ENCODE peak calls at places on chromosomes 6 and 20, in six cellular contexts. One of them, this sample, is unnamed.

GRCh38 chr20:4688342-4688741 is 33.4 kb upstream of the PRND start:
- DNase-seq in HCT116: no peak
- DNase-seq in ovary: no peak
- DNase-seq in transverse colon: no peak
- DNase-seq in CD4-positive, alpha-beta T cell: no peak
- DNase-seq in CD8-positive, alpha-beta T cell: no peak
- DNase-seq in this sample: no peak

GRCh38 chr6:28336284-28337024 is 506 bp upstream of the ZSCAN31 start:
- DNase-seq in CD8-positive, alpha-beta T cell: no peak
- DNase-seq in CD4-positive, alpha-beta T cell: peak; percentile 22
- DNase-seq in ovary: no peak
- DNase-seq in HCT116: no peak
- DNase-seq in transverse colon: peak; percentile 43
- DNase-seq in this sample: no peak

GRCh38 chr6:118398066-118398465 is 150.0 kb upstream of the PLN start:
- DNase-seq in CD8-positive, alpha-beta T cell: no peak
- DNase-seq in CD4-positive, alpha-beta T cell: no peak
- DNase-seq in ovary: no peak
- DNase-seq in HCT116: no peak
- DNase-seq in transverse colon: no peak
- DNase-seq in this sample: no peak

GRCh38 chr20:54058420-54059139 is 11.8 kb downstream of the BCAS1 start:
- DNase-seq in ovary: no peak
- DNase-seq in transverse colon: no peak
- DNase-seq in CD8-positive, alpha-beta T cell: no peak
- DNase-seq in HCT116: no peak
- DNase-seq in CD4-positive, alpha-beta T cell: no peak
- DNase-seq in this sample: no peak

GRCh38 chr20:37524221-37524700 is 3.2 kb downstream of the NNAT start:
- DNase-seq in transverse colon: peak; percentile 64
- DNase-seq in CD8-positive, alpha-beta T cell: no peak
- DNase-seq in HCT116: no peak
- DNase-seq in ovary: no peak
- DNase-seq in CD4-positive, alpha-beta T cell: no peak
- DNase-seq in this sample: no peak

GRCh38 chr20:10565191-10565921 is 108.4 kb downstream of the JAG1 start:
- DNase-seq in transverse colon: no peak
- DNase-seq in HCT116: no peak
- DNase-seq in ovary: no peak
- DNase-seq in CD4-positive, alpha-beta T cell: no peak
- DNase-seq in CD8-positive, alpha-beta T cell: no peak
- DNase-seq in this sample: no peak

GRCh38 chr6:26389349-26389799 is 6.5 kb downstream of the BTN2A2 start:
- DNase-seq in CD4-positive, alpha-beta T cell: no peak
- DNase-seq in ovary: no peak
- DNase-seq in transverse colon: no peak
- DNase-seq in CD8-positive, alpha-beta T cell: no peak
- DNase-seq in HCT116: no peak
- DNase-seq in this sample: no peak

GRCh38 chr6:168131464-168132415 is 52.7 kb upstream of the FRMD1 start:
- DNase-seq in ovary: no peak
- DNase-seq in CD8-positive, alpha-beta T cell: no peak
- DNase-seq in CD4-positive, alpha-beta T cell: no peak
- DNase-seq in HCT116: no peak
- DNase-seq in transverse colon: no peak
- DNase-seq in this sample: no peak

GRCh38 chr20:59721386-59721785 is 117.0 kb downstream of the PHACTR3 start:
- DNase-seq in CD4-positive, alpha-beta T cell: no peak
- DNase-seq in HCT116: no peak
- DNase-seq in CD8-positive, alpha-beta T cell: no peak
- DNase-seq in transverse colon: no peak
- DNase-seq in ovary: no peak
- DNase-seq in this sample: no peak

GRCh38 chr20:54475334-54476287 is at the start of gene DOK5:
- DNase-seq in ovary: peak; percentile 57
- DNase-seq in CD8-positive, alpha-beta T cell: no peak
- DNase-seq in transverse colon: peak; percentile 8
- DNase-seq in HCT116: no peak
- DNase-seq in CD4-positive, alpha-beta T cell: no peak
- DNase-seq in this sample: no peak

GRCh38 chr6:165662671-165663282 is at the start of gene PDE10A:
- DNase-seq in ovary: peak; percentile 52
- DNase-seq in transverse colon: no peak
- DNase-seq in CD4-positive, alpha-beta T cell: no peak
- DNase-seq in HCT116: no peak
- DNase-seq in CD8-positive, alpha-beta T cell: no peak
- DNase-seq in this sample: no peak

GRCh38 chr6:14977747-14978382 is 268.0 kb upstream of the JARID2 start:
- DNase-seq in CD4-positive, alpha-beta T cell: no peak
- DNase-seq in ovary: no peak
- DNase-seq in HCT116: no peak
- DNase-seq in CD8-positive, alpha-beta T cell: no peak
- DNase-seq in transverse colon: no peak
- DNase-seq in this sample: no peak

GRCh38 chr6:33597551-33598322 is 17.7 kb upstream of the BAK1 start:
- DNase-seq in CD8-positive, alpha-beta T cell: no peak
- DNase-seq in CD4-positive, alpha-beta T cell: no peak
- DNase-seq in transverse colon: no peak
- DNase-seq in HCT116: no peak
- DNase-seq in ovary: no peak
- DNase-seq in this sample: no peak

GRCh38 chr6:49336514-49337131 is 126.4 kb downstream of the MMUT start:
- DNase-seq in ovary: no peak
- DNase-seq in CD8-positive, alpha-beta T cell: no peak
- DNase-seq in transverse colon: peak; percentile 7
- DNase-seq in CD4-positive, alpha-beta T cell: no peak
- DNase-seq in HCT116: no peak
- DNase-seq in this sample: no peak

GRCh38 chr20:13649548-13649947 is 10.8 kb upstream of the TASP1 start:
- DNase-seq in ovary: peak; percentile 64
- DNase-seq in CD8-positive, alpha-beta T cell: no peak
- DNase-seq in CD4-positive, alpha-beta T cell: no peak
- DNase-seq in HCT116: no peak
- DNase-seq in transverse colon: peak; percentile 17
- DNase-seq in this sample: no peak

GRCh38 chr20:50251383-50251748 is 60.7 kb downstream of the CEBPB start:
- DNase-seq in CD4-positive, alpha-beta T cell: no peak
- DNase-seq in ovary: no peak
- DNase-seq in transverse colon: no peak
- DNase-seq in CD8-positive, alpha-beta T cell: no peak
- DNase-seq in HCT116: no peak
- DNase-seq in this sample: no peak

GRCh38 chr20:50251992-50252491 is 61.4 kb downstream of the CEBPB start:
- DNase-seq in transverse colon: no peak
- DNase-seq in ovary: no peak
- DNase-seq in HCT116: no peak
- DNase-seq in CD8-positive, alpha-beta T cell: no peak
- DNase-seq in CD4-positive, alpha-beta T cell: no peak
- DNase-seq in this sample: no peak

GRCh38 chr20:50254466-50255079 is 63.9 kb downstream of the CEBPB start:
- DNase-seq in CD8-positive, alpha-beta T cell: no peak
- DNase-seq in HCT116: no peak
- DNase-seq in ovary: no peak
- DNase-seq in transverse colon: no peak
- DNase-seq in CD4-positive, alpha-beta T cell: no peak
- DNase-seq in this sample: no peak

GRCh38 chr20:50250748-50251382 is 60.2 kb downstream of the CEBPB start:
- DNase-seq in CD4-positive, alpha-beta T cell: no peak
- DNase-seq in transverse colon: no peak
- DNase-seq in HCT116: no peak
- DNase-seq in CD8-positive, alpha-beta T cell: no peak
- DNase-seq in ovary: no peak
- DNase-seq in this sample: no peak

DNA sequence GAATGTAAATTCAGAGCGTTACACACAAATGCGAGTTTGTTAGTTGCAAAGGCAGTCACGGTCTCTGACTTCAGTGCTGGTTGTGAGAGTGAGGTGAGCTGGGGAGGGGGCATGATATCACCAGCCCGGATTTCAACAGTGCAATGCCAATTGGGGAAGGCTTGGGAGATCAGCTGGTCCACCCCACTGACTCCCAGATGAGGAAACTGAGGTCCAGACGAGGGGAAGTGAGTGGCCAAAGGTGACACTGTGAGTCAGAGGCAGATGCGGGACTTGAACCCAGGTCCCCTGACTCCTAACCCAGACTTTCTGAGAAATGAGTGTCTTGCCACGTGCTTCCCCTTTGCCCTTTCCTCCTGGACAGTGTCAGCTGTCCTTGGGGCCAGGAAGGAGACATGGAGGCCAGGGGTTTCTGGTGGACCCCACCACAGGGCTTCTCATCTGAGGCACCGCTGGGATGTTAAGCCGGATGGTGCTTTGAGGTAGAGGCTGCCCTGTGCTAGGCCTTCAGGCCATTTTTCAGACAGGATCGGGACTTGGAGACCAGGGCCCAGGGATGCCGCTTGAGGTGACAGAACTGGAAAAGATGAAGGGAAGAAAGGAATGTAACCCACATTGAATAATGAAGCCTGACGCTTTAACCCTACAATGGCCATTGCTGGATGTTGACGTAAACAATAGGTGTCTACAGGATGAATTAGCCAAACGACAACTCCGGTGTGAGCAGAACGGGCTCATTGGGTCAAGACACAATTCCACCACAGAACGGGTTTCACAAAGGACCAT is 62.3 kb downstream of the CEBPB start:
- DNase-seq in HCT116: no peak
- DNase-seq in transverse colon: no peak
- DNase-seq in CD4-positive, alpha-beta T cell: no peak
- DNase-seq in ovary: no peak
- DNase-seq in CD8-positive, alpha-beta T cell: no peak
- DNase-seq in this sample: no peak
- TF ChIP-seq CTCF in HCT116: no peak
- TF ChIP-seq CTCF in transverse colon: no peak
- TF ChIP-seq CTCF in CD4-positive, alpha-beta T cell: no peak
- TF ChIP-seq CTCF in ovary: no peak
- TF ChIP-seq CTCF in CD8-positive, alpha-beta T cell: no peak
- TF ChIP-seq CTCF in this sample: no peak

DNA sequence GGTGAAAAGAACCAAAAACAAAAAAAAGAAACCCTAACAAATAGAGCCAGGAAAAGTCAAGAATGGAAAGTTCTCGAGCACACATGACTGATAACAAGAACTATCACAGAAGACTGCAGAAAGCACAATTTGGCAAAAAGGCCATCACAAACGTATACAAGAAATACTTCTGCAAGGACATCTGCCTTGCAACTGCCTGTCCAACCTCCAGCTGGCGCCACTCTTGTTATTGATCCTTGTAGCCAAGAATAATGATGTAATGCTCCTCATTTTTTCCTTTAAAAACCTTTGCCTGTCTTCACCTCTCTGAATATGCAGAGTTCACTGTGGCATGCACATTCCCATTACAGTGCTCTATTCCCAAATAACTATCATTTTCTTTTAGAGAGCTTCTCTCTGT is 87.9 kb upstream of the BMP5 start:
- DNase-seq in transverse colon: no peak
- DNase-seq in HCT116: peak; percentile 18
- DNase-seq in CD4-positive, alpha-beta T cell: no peak
- DNase-seq in CD8-positive, alpha-beta T cell: no peak
- DNase-seq in ovary: no peak
- DNase-seq in this sample: no peak
- TF ChIP-seq CTCF in transverse colon: no peak
- TF ChIP-seq CTCF in HCT116: peak; percentile 70
- TF ChIP-seq CTCF in CD4-positive, alpha-beta T cell: no peak
- TF ChIP-seq CTCF in CD8-positive, alpha-beta T cell: no peak
- TF ChIP-seq CTCF in ovary: no peak
- TF ChIP-seq CTCF in this sample: no peak

GRCh38 chr6:109446541-109446940 is 6.0 kb downstream of the SMPD2 start:
- DNase-seq in CD8-positive, alpha-beta T cell: no peak
- DNase-seq in CD4-positive, alpha-beta T cell: no peak
- DNase-seq in ovary: no peak
- DNase-seq in transverse colon: no peak
- DNase-seq in HCT116: no peak
- DNase-seq in this sample: no peak

GRCh38 chr6:109446072-109446471 is 5.5 kb downstream of the SMPD2 start:
- DNase-seq in HCT116: no peak
- DNase-seq in CD4-positive, alpha-beta T cell: no peak
- DNase-seq in transverse colon: peak; percentile 45
- DNase-seq in CD8-positive, alpha-beta T cell: no peak
- DNase-seq in ovary: no peak
- DNase-seq in this sample: no peak

GRCh38 chr6:109443425-109443950 is 3.0 kb downstream of the SMPD2 start:
- DNase-seq in ovary: no peak
- DNase-seq in transverse colon: no peak
- DNase-seq in CD8-positive, alpha-beta T cell: no peak
- DNase-seq in HCT116: no peak
- DNase-seq in CD4-positive, alpha-beta T cell: no peak
- DNase-seq in this sample: no peak

GRCh38 chr6:109447087-109447486 is 6.6 kb downstream of the SMPD2 start:
- DNase-seq in ovary: no peak
- DNase-seq in CD4-positive, alpha-beta T cell: no peak
- DNase-seq in CD8-positive, alpha-beta T cell: no peak
- DNase-seq in HCT116: no peak
- DNase-seq in transverse colon: no peak
- DNase-seq in this sample: no peak

DNA sequence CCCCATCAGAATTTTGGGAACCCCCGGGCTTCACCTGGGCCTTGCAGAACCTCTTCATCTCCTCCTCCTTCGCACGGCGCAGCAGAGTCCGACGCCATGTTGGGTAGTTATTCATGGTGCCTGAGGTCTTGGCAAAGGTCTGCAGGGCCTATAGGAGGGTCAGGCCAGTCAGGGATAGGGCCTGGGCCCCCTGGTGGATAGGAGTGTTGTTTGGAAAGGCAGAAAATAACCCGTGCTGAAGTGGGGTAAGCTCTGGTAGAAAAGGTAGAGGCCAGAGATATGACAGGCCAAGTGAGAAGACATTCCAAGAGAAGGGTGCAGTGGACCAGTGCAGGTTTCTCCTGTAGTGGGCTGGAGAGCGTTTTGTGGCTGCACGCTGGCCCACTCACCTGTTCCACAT is 4.9 kb downstream of the SMPD2 start:
- DNase-seq in ovary: no peak
- DNase-seq in transverse colon: no peak
- DNase-seq in HCT116: no peak
- DNase-seq in CD4-positive, alpha-beta T cell: no peak
- DNase-seq in CD8-positive, alpha-beta T cell: no peak
- DNase-seq in this sample: no peak
- TF ChIP-seq CTCF in ovary: no peak
- TF ChIP-seq CTCF in transverse colon: no peak
- TF ChIP-seq CTCF in HCT116: peak; percentile 28
- TF ChIP-seq CTCF in CD4-positive, alpha-beta T cell: no peak
- TF ChIP-seq CTCF in CD8-positive, alpha-beta T cell: no peak
- TF ChIP-seq CTCF in this sample: no peak

GRCh38 chr20:40255368-40255767 is 433.7 kb downstream of the MAFB start:
- DNase-seq in transverse colon: no peak
- DNase-seq in HCT116: no peak
- DNase-seq in CD8-positive, alpha-beta T cell: no peak
- DNase-seq in ovary: no peak
- DNase-seq in CD4-positive, alpha-beta T cell: no peak
- DNase-seq in this sample: no peak
- TF ChIP-seq CTCF in transverse colon: no peak
- TF ChIP-seq CTCF in HCT116: no peak
- TF ChIP-seq CTCF in CD8-positive, alpha-beta T cell: no peak
- TF ChIP-seq CTCF in ovary: no peak
- TF ChIP-seq CTCF in CD4-positive, alpha-beta T cell: no peak
- TF ChIP-seq CTCF in this sample: no peak

GRCh38 chr6:157325069-157325805 is 1.9 kb upstream of the TMEM242 start:
- DNase-seq in CD8-positive, alpha-beta T cell: no peak
- DNase-seq in transverse colon: no peak
- DNase-seq in ovary: no peak
- DNase-seq in CD4-positive, alpha-beta T cell: no peak
- DNase-seq in HCT116: no peak
- DNase-seq in this sample: no peak
- TF ChIP-seq CTCF in CD8-positive, alpha-beta T cell: no peak
- TF ChIP-seq CTCF in transverse colon: no peak
- TF ChIP-seq CTCF in ovary: no peak
- TF ChIP-seq CTCF in CD4-positive, alpha-beta T cell: no peak
- TF ChIP-seq CTCF in HCT116: no peak
- TF ChIP-seq CTCF in this sample: no peak